ENCODE peak calls at places on chromosomes 2 and 18, in six cellular contexts. One of them, this sample, is unnamed.

GRCh38 chr2:119352357-119352756 is 14.3 kb downstream of the C2orf76 start:
- DNase-seq in NCI-H2081: no peak
- DNase-seq in A172: no peak
- DNase-seq in NCI-H2107: no peak
- DNase-seq in endothelial cell of umbilical vein: no peak
- DNase-seq in aorta: no peak
- DNase-seq in this sample: peak; percentile 84

GRCh38 chr18:48866028-48866733 is 84.6 kb downstream of the SMAD7 start:
- DNase-seq in endothelial cell of umbilical vein: peak; percentile 91
- DNase-seq in NCI-H2081: peak; percentile 95
- DNase-seq in aorta: peak; percentile 86
- DNase-seq in NCI-H2107: peak; percentile 75
- DNase-seq in A172: no peak
- DNase-seq in this sample: peak; percentile 81

GRCh38 chr2:128681351-128681906 is 362.8 kb upstream of the HS6ST1 start:
- DNase-seq in aorta: no peak
- DNase-seq in NCI-H2081: no peak
- DNase-seq in A172: no peak
- DNase-seq in endothelial cell of umbilical vein: no peak
- DNase-seq in NCI-H2107: no peak
- DNase-seq in this sample: no peak

GRCh38 chr2:29802976-29803375 is 118.4 kb downstream of the ALK start:
- DNase-seq in A172: no peak
- DNase-seq in NCI-H2107: no peak
- DNase-seq in NCI-H2081: no peak
- DNase-seq in endothelial cell of umbilical vein: no peak
- DNase-seq in aorta: no peak
- DNase-seq in this sample: no peak

GRCh38 chr2:20106746-20107145 is 55.3 kb upstream of the LAPTM4A start:
- DNase-seq in A172: no peak
- DNase-seq in aorta: no peak
- DNase-seq in endothelial cell of umbilical vein: peak; percentile 27
- DNase-seq in NCI-H2081: peak; percentile 55
- DNase-seq in NCI-H2107: no peak
- DNase-seq in this sample: no peak

GRCh38 chr2:45102141-45102540 is 92.9 kb upstream of the SIX2 start:
- DNase-seq in endothelial cell of umbilical vein: no peak
- DNase-seq in A172: no peak
- DNase-seq in NCI-H2107: no peak
- DNase-seq in aorta: no peak
- DNase-seq in NCI-H2081: no peak
- DNase-seq in this sample: no peak

GRCh38 chr2:196482119-196483065 is 157.1 kb upstream of the CCDC150 start:
- DNase-seq in A172: peak; percentile 23
- DNase-seq in NCI-H2107: no peak
- DNase-seq in endothelial cell of umbilical vein: no peak
- DNase-seq in aorta: no peak
- DNase-seq in NCI-H2081: no peak
- DNase-seq in this sample: no peak

GRCh38 chr2:198788676-198789075 is 669.1 kb downstream of the SATB2 start:
- DNase-seq in aorta: no peak
- DNase-seq in NCI-H2107: no peak
- DNase-seq in endothelial cell of umbilical vein: no peak
- DNase-seq in NCI-H2081: no peak
- DNase-seq in A172: no peak
- DNase-seq in this sample: no peak

GRCh38 chr2:161147856-161148255 is 12.4 kb upstream of the TANK start:
- DNase-seq in endothelial cell of umbilical vein: no peak
- DNase-seq in NCI-H2081: no peak
- DNase-seq in NCI-H2107: no peak
- DNase-seq in aorta: no peak
- DNase-seq in A172: no peak
- DNase-seq in this sample: no peak

GRCh38 chr2:71784734-71785549 is 331.6 kb downstream of the DYSF start:
- DNase-seq in NCI-H2107: no peak
- DNase-seq in aorta: no peak
- DNase-seq in NCI-H2081: no peak
- DNase-seq in A172: peak; percentile 77
- DNase-seq in endothelial cell of umbilical vein: no peak
- DNase-seq in this sample: no peak

GRCh38 chr2:128260239-128261138 is 58.2 kb downstream of the HS6ST1 start:
- DNase-seq in endothelial cell of umbilical vein: peak; percentile 59
- DNase-seq in aorta: peak; percentile 90
- DNase-seq in NCI-H2081: no peak
- DNase-seq in A172: peak; percentile 52
- DNase-seq in NCI-H2107: no peak
- DNase-seq in this sample: no peak

GRCh38 chr18:32386466-32386865 is 84.2 kb downstream of the GAREM1 start:
- DNase-seq in NCI-H2081: no peak
- DNase-seq in aorta: no peak
- DNase-seq in A172: no peak
- DNase-seq in endothelial cell of umbilical vein: no peak
- DNase-seq in NCI-H2107: no peak
- DNase-seq in this sample: no peak

GRCh38 chr2:140454717-140455116 is 1674.5 kb upstream of the NXPH2 start:
- DNase-seq in endothelial cell of umbilical vein: peak; percentile 18
- DNase-seq in NCI-H2107: no peak
- DNase-seq in aorta: no peak
- DNase-seq in NCI-H2081: no peak
- DNase-seq in A172: peak; percentile 75
- DNase-seq in this sample: no peak

GRCh38 chr2:227406177-227407031 is 18.7 kb upstream of the SCYGR1 start:
- DNase-seq in NCI-H2081: peak; percentile 93
- DNase-seq in NCI-H2107: peak; percentile 55
- DNase-seq in aorta: no peak
- DNase-seq in endothelial cell of umbilical vein: peak; percentile 96
- DNase-seq in A172: peak; percentile 97
- DNase-seq in this sample: peak; percentile 90

GRCh38 chr2:205372141-205372540 is 310.2 kb upstream of the NRP2 start:
- DNase-seq in NCI-H2107: no peak
- DNase-seq in NCI-H2081: no peak
- DNase-seq in aorta: no peak
- DNase-seq in endothelial cell of umbilical vein: no peak
- DNase-seq in A172: peak; percentile 41
- DNase-seq in this sample: no peak

GRCh38 chr2:73265298-73266060 is 18.8 kb downstream of the FBXO41 start:
- DNase-seq in NCI-H2081: no peak
- DNase-seq in A172: no peak
- DNase-seq in endothelial cell of umbilical vein: no peak
- DNase-seq in aorta: no peak
- DNase-seq in NCI-H2107: no peak
- DNase-seq in this sample: no peak

GRCh38 chr2:196242131-196242620 is 70.8 kb upstream of the STK17B start:
- DNase-seq in aorta: no peak
- DNase-seq in A172: peak; percentile 19
- DNase-seq in NCI-H2081: no peak
- DNase-seq in endothelial cell of umbilical vein: no peak
- DNase-seq in NCI-H2107: no peak
- DNase-seq in this sample: no peak

GRCh38 chr2:237967463-237967871 is 653 bp downstream of the UBE2F start:
- DNase-seq in NCI-H2107: no peak
- DNase-seq in aorta: peak; percentile 82
- DNase-seq in NCI-H2081: no peak
- DNase-seq in A172: no peak
- DNase-seq in endothelial cell of umbilical vein: peak; percentile 35
- DNase-seq in this sample: no peak

GRCh38 chr2:64244049-64244446 is 99.8 kb upstream of the PELI1 start:
- DNase-seq in aorta: no peak
- DNase-seq in A172: no peak
- DNase-seq in NCI-H2081: no peak
- DNase-seq in endothelial cell of umbilical vein: no peak
- DNase-seq in NCI-H2107: no peak
- DNase-seq in this sample: no peak

GRCh38 chr18:7872569-7872968 is 305.5 kb downstream of the PTPRM start:
- DNase-seq in endothelial cell of umbilical vein: peak; percentile 54
- DNase-seq in A172: peak; percentile 63
- DNase-seq in aorta: no peak
- DNase-seq in NCI-H2107: no peak
- DNase-seq in NCI-H2081: peak; percentile 29
- DNase-seq in this sample: no peak

GRCh38 chr18:76399613-76400391 is 95.2 kb downstream of the ZNF516 start:
- DNase-seq in A172: no peak
- DNase-seq in aorta: no peak
- DNase-seq in NCI-H2107: no peak
- DNase-seq in NCI-H2081: no peak
- DNase-seq in endothelial cell of umbilical vein: no peak
- DNase-seq in this sample: no peak

GRCh38 chr18:54109131-54109683 is 115.3 kb downstream of the MBD2 start:
- DNase-seq in endothelial cell of umbilical vein: no peak
- DNase-seq in NCI-H2107: no peak
- DNase-seq in NCI-H2081: no peak
- DNase-seq in aorta: no peak
- DNase-seq in A172: peak; percentile 4
- DNase-seq in this sample: no peak

GRCh38 chr2:127153691-127154158 is 46.8 kb upstream of the BIN1 start:
- DNase-seq in NCI-H2107: no peak
- DNase-seq in aorta: peak; percentile 80
- DNase-seq in A172: peak; percentile 96
- DNase-seq in endothelial cell of umbilical vein: peak; percentile 86
- DNase-seq in NCI-H2081: no peak
- DNase-seq in this sample: no peak

GRCh38 chr18:76275913-76276312 is 219.1 kb downstream of the ZNF516 start:
- DNase-seq in aorta: no peak
- DNase-seq in NCI-H2081: peak; percentile 18
- DNase-seq in A172: no peak
- DNase-seq in endothelial cell of umbilical vein: no peak
- DNase-seq in NCI-H2107: peak; percentile 61
- DNase-seq in this sample: no peak

GRCh38 chr18:61893304-61893970 is 630 bp upstream of the RNF152 start:
- DNase-seq in A172: no peak
- DNase-seq in NCI-H2107: no peak
- DNase-seq in endothelial cell of umbilical vein: peak; percentile 68
- DNase-seq in NCI-H2081: peak; percentile 29
- DNase-seq in aorta: peak; percentile 84
- DNase-seq in this sample: no peak

GRCh38 chr2:95329891-95330822 is 33.0 kb downstream of the KCNIP3 start:
- DNase-seq in A172: no peak
- DNase-seq in endothelial cell of umbilical vein: no peak
- DNase-seq in NCI-H2081: peak; percentile 24
- DNase-seq in aorta: no peak
- DNase-seq in NCI-H2107: no peak
- DNase-seq in this sample: no peak

GRCh38 chr2:114784890-114785583 is 342.6 kb downstream of the DPP10 start:
- DNase-seq in endothelial cell of umbilical vein: no peak
- DNase-seq in A172: no peak
- DNase-seq in aorta: no peak
- DNase-seq in NCI-H2107: no peak
- DNase-seq in NCI-H2081: no peak
- DNase-seq in this sample: no peak

This sample was measured in NCI-H1694 treated with DMSO at 0.1 percent for 48 hours.